ENCODE peak calls at places on chromosomes 7 and 10, in five cellular contexts. F is astrocyte of the spinal cord, N is lower leg skin, O is sigmoid colon, B is A549. R is an unnamed sample.

GRCh38 chr10:79149662-79150443 is 81.1 kb downstream of the ZMIZ1 start:
- DNase-seq in F (peak), N (peak), O (peak), B (peak), R (peak)

GRCh38 chr10:122504551-122504950 is 43.2 kb downstream of the HTRA1 start:
- DNase-seq in F (peak), N (peak), O (peak), B (peak), R (peak)

GRCh38 chr10:101905241-101905640 is 61.6 kb upstream of the KCNIP2 start:
- DNase-seq in F (no peak), N (no peak), O (no peak), B (no peak), R (no peak)

GRCh38 chr7:28685291-28685659 is 272.9 kb downstream of the TRIL start:
- DNase-seq in F (no peak), N (peak), O (peak), B (no peak), R (no peak)

GRCh38 chr7:117781707-117782106 is 91.5 kb downstream of the CTTNBP2 start:
- DNase-seq in F (no peak), N (no peak), O (no peak), B (no peak), R (no peak)

GRCh38 chr10:27701971-27702537 is 43.6 kb downstream of the MKX start:
- DNase-seq in F (no peak), N (no peak), O (no peak), B (no peak), R (no peak)

GRCh38 chr10:23345861-23346260 is 1.3 kb upstream of the C10orf67 start:
- DNase-seq in F (peak), N (no peak), O (no peak), B (no peak), R (peak)

GRCh38 chr10:100506596-100507356 is 12.9 kb downstream of the SEC31B start:
- DNase-seq in F (peak), N (no peak), O (no peak), B (peak), R (no peak)

GRCh38 chr7:519974-520458 is 370 bp upstream of the PDGFA start:
- DNase-seq in F (peak), N (no peak), O (peak), B (peak), R (peak)

GRCh38 chr7:53521638-53522184 is 486.3 kb downstream of the POM121L12 start:
- DNase-seq in F (no peak), N (no peak), O (no peak), B (no peak), R (no peak)

GRCh38 chr10:74801447-74801846 is 25.0 kb upstream of the KAT6B start:
- DNase-seq in F (no peak), N (no peak), O (no peak), B (no peak), R (no peak)

GRCh38 chr7:37173655-37174054 is 275.0 kb downstream of the ELMO1 start:
- DNase-seq in F (no peak), N (no peak), O (no peak), B (no peak), R (no peak)

GRCh38 chr7:92930404-92930803 is 94.0 kb upstream of the CDK6 start:
- DNase-seq in F (no peak), N (no peak), O (no peak), B (no peak), R (no peak)

GRCh38 chr7:12783421-12783820 is 96.0 kb downstream of the ARL4A start:
- DNase-seq in F (peak), N (no peak), O (no peak), B (no peak), R (no peak)

GRCh38 chr10:69696073-69696731 is 66.2 kb downstream of the FAM241B start:
- DNase-seq in F (peak), N (peak), O (peak), B (peak), R (peak)

GRCh38 chr10:67839957-67840356 is 2.0 kb upstream of the DNAJC12 start:
- DNase-seq in F (no peak), N (no peak), O (no peak), B (no peak), R (no peak)

GRCh38 chr7:42805601-42806000 is 106.3 kb downstream of the C7orf25 start:
- DNase-seq in F (no peak), N (no peak), O (no peak), B (no peak), R (no peak)

GRCh38 chr7:27921081-27921836 is 181.3 kb downstream of the TAX1BP1 start:
- DNase-seq in F (peak), N (no peak), O (no peak), B (peak), R (peak)

GRCh38 chr10:12937527-12937926 is 64.0 kb downstream of the CCDC3 start:
- DNase-seq in F (no peak), N (peak), O (no peak), B (no peak), R (no peak)

GRCh38 chr7:151689196-151689971 is 169.7 kb upstream of the RHEB start:
- DNase-seq in F (no peak), N (no peak), O (no peak), B (no peak), R (no peak)

GRCh38 chr10:132716691-132717490 is 69.1 kb downstream of the NKX6-2 start:
- DNase-seq in F (no peak), N (peak), O (peak), B (no peak), R (no peak)

GRCh38 chr10:3526721-3527120 is 258.3 kb downstream of the KLF6 start:
- DNase-seq in F (peak), N (no peak), O (no peak), B (no peak), R (peak)

GRCh38 chr7:150372271-150373048 is 3.8 kb downstream of the REPIN1 start:
- DNase-seq in F (no peak), N (no peak), O (peak), B (no peak), R (no peak)

GRCh38 chr10:11280187-11280932 is 262.7 kb downstream of the CELF2 start:
- DNase-seq in F (no peak), N (peak), O (no peak), B (no peak), R (no peak)

GRCh38 chr7:43647314-43647691 is 64.4 kb downstream of the STK17A start:
- DNase-seq in F (peak), N (no peak), O (no peak), B (no peak), R (peak)

GRCh38 chr10:19874190-19874589 is 58.0 kb downstream of the PLXDC2 start:
- DNase-seq in F (no peak), N (no peak), O (no peak), B (no peak), R (no peak)

GRCh38 chr7:152050547-152050971 is 25.1 kb downstream of the GALNT11 start:
- DNase-seq in F (peak), N (no peak), O (no peak), B (no peak), R (peak)

GRCh38 chr7:130380861-130381455 is 664 bp downstream of the CPA1 start:
- DNase-seq in F (no peak), N (no peak), O (no peak), B (no peak), R (no peak)

GRCh38 chr10:17386616-17387075 is 67.7 kb downstream of the ST8SIA6 start:
- DNase-seq in F (peak), N (no peak), O (no peak), B (no peak), R (peak)

GRCh38 chr7:25134360-25135010 is 9.4 kb upstream of the CYCS start:
- DNase-seq in F (no peak), N (no peak), O (no peak), B (no peak), R (no peak)

GRCh38 chr7:51459809-51460208 is 143.2 kb upstream of the COBL start:
- DNase-seq in F (no peak), N (no peak), O (no peak), B (no peak), R (no peak)

GRCh38 chr10:86047588-86047987 is 319.0 kb downstream of the GRID1 start:
- DNase-seq in F (no peak), N (no peak), O (no peak), B (no peak), R (no peak)

GRCh38 chr10:84424731-84425165 is 96.4 kb downstream of the CCSER2 start:
- DNase-seq in F (peak), N (peak), O (peak), B (no peak), R (peak)

DNA sequence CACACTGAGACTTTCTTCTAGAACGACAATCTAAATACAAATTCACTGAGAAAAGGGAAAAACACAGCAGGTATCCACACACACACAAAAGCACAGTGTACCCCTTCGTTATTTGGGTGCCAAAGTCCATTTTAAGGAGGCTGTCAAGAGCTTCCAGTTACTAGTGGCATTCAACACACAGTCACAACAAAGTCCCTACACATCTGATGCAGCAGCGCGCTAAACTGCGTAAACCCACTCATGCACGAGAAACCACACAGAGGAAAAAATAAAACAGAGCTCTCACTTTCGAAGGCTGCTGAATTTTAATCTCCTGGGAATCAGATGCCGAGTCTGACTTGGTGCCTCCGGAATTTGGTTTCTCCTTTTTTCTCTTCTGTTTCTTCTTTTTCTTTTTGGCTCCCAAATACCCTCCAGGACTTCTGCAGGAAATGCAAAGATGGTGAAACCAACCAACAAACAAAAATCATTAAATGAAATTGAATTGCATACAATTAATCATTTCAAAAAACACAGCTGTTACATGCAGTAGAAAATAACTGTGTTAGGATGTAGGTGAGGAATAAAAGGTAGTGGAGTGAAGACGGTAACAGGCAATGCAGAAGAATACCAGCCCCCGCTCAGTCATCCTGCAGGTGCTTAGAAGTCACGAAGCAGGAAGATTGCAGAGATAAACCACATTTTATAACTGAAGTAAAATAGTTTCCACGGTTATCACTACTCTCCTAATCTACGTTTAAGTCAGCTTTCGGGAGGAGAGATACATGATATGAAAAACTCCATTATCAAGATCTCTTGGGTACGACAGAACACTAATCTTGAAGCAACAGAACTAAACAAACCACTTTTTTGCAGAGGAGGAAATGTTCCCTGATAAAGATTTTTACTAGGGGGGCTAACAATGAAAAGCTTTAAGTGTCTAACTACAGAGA is 27.1 kb downstream of the NMT2 start:
- DNase-seq in F (peak), N (peak), O (no peak), B (no peak), R (no peak)
- H3K4me3 ChIP-seq in F (no peak), N (no peak), O (no peak), B (no peak), R (no peak)

GRCh38 chr10:47379901-47380300 is 4.2 kb downstream of the ZNF488 start:
- DNase-seq in F (no peak), N (no peak), O (peak), B (no peak), R (no peak)
- TF ChIP-seq CTCF in F (no peak), N (no peak), O (no peak), B (no peak), R (no peak)

GRCh38 chr7:55189447-55189760 is 170.6 kb downstream of the EGFR start:
- DNase-seq in F (peak), N (no peak), O (no peak), B (no peak), R (no peak)

GRCh38 chr7:55190511-55191160 is 171.8 kb downstream of the EGFR start:
- DNase-seq in F (no peak), N (peak), O (peak), B (no peak), R (no peak)

GRCh38 chr7:55187701-55188491 is 169.1 kb downstream of the EGFR start:
- DNase-seq in F (no peak), N (no peak), O (peak), B (no peak), R (peak)

GRCh38 chr7:55189878-55190436 is 171.1 kb downstream of the EGFR start:
- DNase-seq in F (no peak), N (peak), O (peak), B (no peak), R (no peak)

GRCh38 chr7:55188590-55189446 is 170.0 kb downstream of the EGFR start:
- DNase-seq in F (no peak), N (peak), O (no peak), B (no peak), R (no peak)
- H3K4me3 ChIP-seq in F (no peak), N (no peak), O (no peak), B (no peak), R (no peak)

DNA sequence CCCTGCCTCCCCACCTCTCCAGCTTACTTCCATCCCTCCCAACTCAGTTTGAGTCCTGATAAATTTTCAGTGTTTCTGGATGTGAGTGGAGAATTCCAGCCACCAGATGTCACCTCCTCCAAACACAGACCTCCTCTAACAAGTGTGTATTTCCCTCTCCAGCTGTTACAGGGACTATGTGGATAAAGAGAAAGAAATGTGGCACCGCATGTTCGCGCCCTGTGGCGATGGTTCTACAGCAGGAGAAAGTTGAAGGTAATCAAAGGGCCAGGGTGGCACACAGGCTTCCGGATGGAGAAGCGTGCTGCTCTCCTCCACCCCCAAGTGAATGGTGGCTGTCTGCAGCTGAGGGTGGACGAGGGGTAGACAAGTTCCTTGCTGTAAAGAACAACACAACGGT is 14.7 kb downstream of the FKBP6 start:
- DNase-seq in F (peak), N (no peak), O (no peak), B (peak), R (peak)
- TF ChIP-seq CTCF in F (peak), N (no peak), O (no peak), B (peak), R (peak)

GRCh38 chr7:40714338-40715052 is 579.7 kb downstream of the SUGCT start:
- DNase-seq in F (peak), N (no peak), O (no peak), B (no peak), R (no peak)
- H3K4me3 ChIP-seq in F (no peak), N (no peak), O (no peak), B (no peak), R (no peak)

GRCh38 chr7:30310674-30311362 is 26.4 kb downstream of the ZNRF2 start:
- DNase-seq in F (no peak), N (no peak), O (no peak), B (no peak), R (no peak)
- TF ChIP-seq CTCF in F (no peak), N (no peak), O (no peak), B (no peak), R (no peak)

DNA sequence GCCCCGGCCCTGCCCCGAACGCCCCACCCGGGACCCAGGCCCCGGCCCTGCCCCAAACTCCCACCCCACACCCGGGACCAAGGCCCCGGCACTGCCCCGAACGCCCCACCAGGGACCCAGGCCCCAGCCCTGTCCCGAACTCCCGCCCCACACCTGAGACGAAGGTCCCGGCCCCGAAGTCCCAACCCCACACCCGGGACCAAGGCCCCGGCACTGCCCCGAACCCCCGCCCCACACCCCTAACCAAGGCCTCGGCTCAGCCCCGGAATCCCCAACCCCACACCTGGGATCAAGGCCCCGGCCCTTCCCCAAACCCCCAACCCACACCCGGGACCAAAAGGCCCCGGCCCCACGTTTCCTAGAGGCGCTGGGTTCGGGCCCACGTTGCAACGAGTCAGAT is 1.1 kb upstream of the LARP4B start:
- DNase-seq in F (no peak), N (peak), O (peak), B (no peak), R (no peak)
- H3K4me3 ChIP-seq in F (no peak), N (no peak), O (peak), B (peak), R (no peak)

R was measured in fibroblast of pulmonary artery.